ENCODE peak calls at places on chromosomes 4 and X, in nine cellular contexts. D is esophagus muscularis mucosa; A is transverse colon; M is EL; N is GM18507; I is Right ventricle myocardium superior; H is activated CD8-positive, alpha-beta memory T cell treated with anti-CD3 and anti-CD28 coated beads, Interleukin-2, amount 50 U/mL, for 4 hours; F is esophagus squamous epithelium; J is effector CD4-positive, alpha-beta T cell. U is an unnamed sample.

GRCh38 chrX:151922692-151923091 is 10.0 kb downstream of the MAGEA4 start:
- DNase-seq in H (no peak), D (no peak), I (no peak), F (no peak), M (no peak), J (no peak), N (no peak), A (no peak), U (no peak)

GRCh38 chr4:36502350-36502749 is 220.9 kb downstream of the DTHD1 start:
- DNase-seq in F (no peak), H (no peak), J (no peak), M (no peak), A (no peak), D (no peak), I (no peak), N (no peak), U (no peak)

GRCh38 chr4:120139392-120139791 is 72.7 kb upstream of the MAD2L1 start:
- DNase-seq in F (no peak), I (no peak), D (no peak), N (no peak), J (no peak), A (no peak), M (no peak), H (no peak), U (no peak)

GRCh38 chr4:182929296-182929695 is 12.1 kb upstream of the DCTD start:
- DNase-seq in I (no peak), N (no peak), A (no peak), F (no peak), D (no peak), J (no peak), M (peak), H (no peak), U (no peak)

GRCh38 chr4:83110222-83110945 is 4.1 kb downstream of the PLAC8 start:
- DNase-seq in J (peak), I (peak), H (peak), F (peak), D (peak), M (peak), A (peak), N (no peak), U (no peak)

GRCh38 chr4:163063891-163064290 is 102.8 kb downstream of the NAF1 start:
- DNase-seq in M (peak), F (no peak), A (no peak), I (no peak), J (no peak), H (no peak), D (no peak), N (no peak), U (no peak)

GRCh38 chr4:107391630-107392028 is 328.4 kb downstream of the PAPSS1 start:
- DNase-seq in J (no peak), N (no peak), A (no peak), D (no peak), F (no peak), M (no peak), I (no peak), H (no peak), U (no peak)

GRCh38 chrX:125202486-125203378 is 116.9 kb upstream of the TEX13C start:
- DNase-seq in M (no peak), A (no peak), J (no peak), H (no peak), I (no peak), D (no peak), N (no peak), F (no peak), U (no peak)

GRCh38 chr4:155535802-155536454 is 130.7 kb upstream of the GUCY1A1 start:
- DNase-seq in D (no peak), J (no peak), H (no peak), F (no peak), N (no peak), I (no peak), A (no peak), M (no peak), U (no peak)

GRCh38 chr4:8039290-8039689 is 99.6 kb upstream of the AFAP1 start:
- DNase-seq in I (no peak), D (no peak), H (no peak), F (no peak), J (no peak), N (no peak), M (no peak), A (peak), U (no peak)

GRCh38 chr4:183241322-183241640 is 78.8 kb downstream of the CLDN22 start:
- DNase-seq in D (no peak), N (no peak), I (no peak), A (no peak), H (no peak), J (no peak), M (peak), F (no peak), U (no peak)

GRCh38 chr4:26174033-26174432 is 146.8 kb upstream of the RBPJ start:
- DNase-seq in N (no peak), A (no peak), J (no peak), F (no peak), H (no peak), M (no peak), I (no peak), D (no peak), U (no peak)

GRCh38 chr4:15434086-15434485 is 6.3 kb downstream of the C1QTNF7 start:
- DNase-seq in D (peak), M (no peak), H (no peak), A (no peak), F (no peak), N (no peak), I (no peak), J (no peak), U (no peak)

GRCh38 chr4:153507679-153508073 is 41.5 kb downstream of the TMEM131L start:
- DNase-seq in N (no peak), F (no peak), D (no peak), H (no peak), I (no peak), M (no peak), A (no peak), J (no peak), U (no peak)

GRCh38 chr4:156118821-156119220 is 165.2 kb upstream of the CTSO start:
- DNase-seq in F (no peak), N (no peak), I (no peak), H (no peak), M (no peak), D (no peak), A (no peak), J (no peak), U (no peak)

GRCh38 chr4:100981447-100982204 is 365.7 kb downstream of the PPP3CA start:
- DNase-seq in I (no peak), A (no peak), N (no peak), H (no peak), J (no peak), M (no peak), F (no peak), D (no peak), U (no peak)

GRCh38 chr4:95531141-95531540 is 17.6 kb downstream of the UNC5C start:
- DNase-seq in D (no peak), H (no peak), M (no peak), F (no peak), I (no peak), N (no peak), A (no peak), J (no peak), U (no peak)

GRCh38 chr4:113332701-113333100 is 283.2 kb downstream of the ANK2 start:
- DNase-seq in J (no peak), H (no peak), N (no peak), I (no peak), D (no peak), A (no peak), M (no peak), F (no peak), U (no peak)

GRCh38 chr4:176238157-176238608 is 30.8 kb downstream of the ASB5 start:
- DNase-seq in N (no peak), F (no peak), A (no peak), H (no peak), M (peak), I (no peak), J (no peak), D (no peak), U (no peak)

GRCh38 chr4:69484011-69484410 is 11.7 kb downstream of the UGT2B4 start:
- DNase-seq in F (no peak), A (no peak), D (no peak), M (no peak), J (no peak), H (no peak), I (no peak), N (no peak), U (no peak)

GRCh38 chr4:70746179-70746839 is 24.5 kb downstream of the RUFY3 start:
- DNase-seq in I (no peak), A (no peak), J (no peak), F (no peak), N (no peak), M (peak), D (no peak), H (no peak), U (no peak)

GRCh38 chrX:38800981-38801845 is at the start of gene MID1IP1:
- DNase-seq in N (peak), J (peak), H (peak), A (peak), D (peak), I (peak), F (peak), M (peak), U (no peak)

GRCh38 chr4:184112006-184112550 is 105.6 kb downstream of the ENPP6 start:
- DNase-seq in D (no peak), I (no peak), A (no peak), N (no peak), H (no peak), J (no peak), F (no peak), M (no peak), U (peak)

GRCh38 chrX:69616520-69617203 is 749 bp downstream of the EDA start:
- DNase-seq in F (no peak), H (peak), A (peak), I (peak), N (no peak), M (no peak), J (no peak), D (no peak), U (no peak)

GRCh38 chr4:13840573-13841185 is 213.2 kb upstream of the BOD1L1 start:
- DNase-seq in H (no peak), A (no peak), I (no peak), M (no peak), F (no peak), D (peak), J (no peak), N (no peak), U (no peak)